ENCODE peak calls at places on chromosomes 2 and 18, in seven cellular contexts. N is heart right ventricle, O is mesendoderm, U is neuronal stem cell, Z is adipocyte, R is transverse colon, B is astrocyte. M is an unnamed sample.
A peak's percentile ranks its signal among the peaks of the same experiment; 100 is the strongest.

GRCh38 chr2:75047189-75047812 is 88.9 kb downstream of the POLE4 start:
- DNase-seq in O (no peak), Z (peak; percentile 49), R (no peak), N (no peak), B (peak; percentile 67), U (no peak), M (peak; percentile 16)

GRCh38 chr2:51335072-51336058 is 303.4 kb upstream of the NRXN1 start:
- DNase-seq in O (peak; percentile 29), R (no peak), Z (no peak), N (no peak), U (no peak), B (no peak), M (no peak)

GRCh38 chr18:79791141-79791972 is 6.4 kb upstream of the KCNG2 start:
- DNase-seq in Z (peak; percentile 91), N (no peak), O (no peak), U (no peak), B (peak; percentile 98), R (peak; percentile 24), M (peak; percentile 26)

GRCh38 chr2:59746291-59746690 is 807.2 kb downstream of the BCL11A start:
- DNase-seq in B (no peak), R (no peak), U (no peak), O (no peak), N (no peak), Z (no peak), M (no peak)

GRCh38 chr2:25912851-25913695 is 34.8 kb upstream of the ASXL2 start:
- DNase-seq in Z (peak; percentile 60), R (no peak), B (peak; percentile 33), O (peak; percentile 85), N (no peak), U (no peak), M (no peak)

GRCh38 chr18:78939105-78939504 is 40.5 kb upstream of the SALL3 start:
- DNase-seq in Z (no peak), R (no peak), N (no peak), O (no peak), B (peak; percentile 3), U (no peak), M (peak; percentile 9)

GRCh38 chr2:204452464-204453023 is 92.7 kb upstream of the PARD3B start:
- DNase-seq in O (peak; percentile 91), Z (peak; percentile 92), B (peak; percentile 99), U (peak; percentile 77), N (no peak), R (peak; percentile 44), M (peak; percentile 86)

GRCh38 chr2:207825958-207826330 is 56.2 kb upstream of the FZD5 start:
- DNase-seq in B (no peak), R (no peak), Z (no peak), N (no peak), U (no peak), O (no peak), M (no peak)

GRCh38 chr2:230717595-230717994 is 5.0 kb downstream of the CAB39 start:
- DNase-seq in Z (no peak), U (peak; percentile 12), N (no peak), O (peak; percentile 85), B (peak; percentile 29), R (no peak), M (no peak)

GRCh38 chr2:28419705-28420270 is 27.1 kb downstream of the FOSL2 start:
- DNase-seq in O (no peak), N (no peak), Z (peak; percentile 15), R (no peak), B (no peak), U (no peak), M (no peak)

GRCh38 chr2:150994041-150994440 is 267.6 kb downstream of the RBM43 start:
- DNase-seq in N (no peak), B (no peak), R (no peak), O (no peak), U (no peak), Z (peak; percentile 31), M (no peak)

DNA sequence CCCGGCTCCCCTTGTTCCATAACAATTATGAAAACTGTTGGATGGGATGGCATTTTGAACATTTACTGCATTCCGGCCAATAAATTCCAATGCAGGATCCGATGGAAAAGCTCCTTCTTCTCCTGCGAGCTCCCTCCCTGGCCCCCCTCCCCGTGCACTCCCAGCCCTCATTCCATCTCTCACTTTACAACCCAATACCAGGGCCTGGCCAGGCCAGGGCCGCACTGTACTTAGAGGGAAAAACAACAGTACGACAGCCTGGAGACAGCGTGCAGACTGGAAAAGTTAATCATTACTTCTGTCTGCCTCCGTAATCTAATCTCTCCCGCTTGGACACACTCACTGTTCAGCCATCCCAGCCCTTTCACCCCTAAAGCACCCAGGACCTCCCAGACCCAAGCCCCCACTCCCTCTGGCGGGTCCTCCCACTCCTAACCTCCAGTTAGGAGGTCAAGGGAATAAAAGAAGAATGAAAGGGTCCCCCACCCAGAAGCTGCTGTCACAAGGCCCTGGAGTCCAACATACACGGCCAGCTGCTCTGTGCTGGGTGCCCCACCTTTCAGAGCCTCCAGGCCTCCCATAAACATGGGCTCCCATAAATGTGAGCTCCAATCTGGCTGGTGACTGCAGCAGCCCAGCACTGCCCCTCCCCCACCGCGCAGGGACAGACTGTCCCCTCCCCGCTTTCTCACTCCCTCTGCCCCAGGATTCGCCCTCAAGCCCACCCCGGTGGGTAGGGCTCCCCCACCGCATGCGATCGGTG is 20.6 kb downstream of the SMAD7 start:
- DNase-seq in U (no peak), Z (peak; percentile 88), R (peak; percentile 88), N (no peak), B (peak; percentile 89), O (peak; percentile 49), M (no peak)
- H3K4me3 ChIP-seq in U (no peak overlapping the region), Z (peak overlapping the region; percentile 70), R (peak overlapping the region; percentile 28), N (no peak overlapping the region), B (no peak overlapping the region), O (no peak overlapping the region), M (no peak overlapping the region)

DNA sequence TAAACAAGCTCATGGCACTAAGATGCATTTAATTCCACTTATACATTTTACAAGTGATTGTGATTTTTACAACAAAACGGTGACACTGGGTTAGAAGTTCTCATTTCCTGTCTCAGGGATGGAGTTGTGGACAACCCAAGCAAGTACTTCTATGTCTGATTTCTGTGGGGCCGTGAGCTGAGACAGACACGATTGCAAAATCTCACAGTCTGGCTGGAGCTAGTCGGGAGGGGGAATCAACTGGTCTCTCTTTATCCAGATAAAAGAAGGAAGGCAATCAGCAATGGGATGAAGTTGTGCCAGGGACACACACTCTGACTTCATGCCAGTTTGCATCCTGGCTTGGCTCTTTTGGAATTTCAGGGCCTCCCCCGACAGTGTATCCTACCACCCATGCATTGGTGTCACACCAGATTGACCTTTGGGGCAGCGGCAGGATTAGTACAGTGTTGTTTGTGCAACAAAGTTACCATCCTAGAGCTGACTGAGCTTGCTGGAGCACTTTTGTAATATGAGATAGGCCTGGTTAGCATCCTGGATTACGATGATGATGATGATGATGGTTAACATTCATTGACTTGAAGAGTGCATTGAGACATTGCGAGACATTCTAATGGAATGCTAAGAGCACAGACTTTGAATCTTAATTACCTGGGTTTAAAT is 98.8 kb downstream of the CTAGE1 start:
- DNase-seq in B (peak; percentile 32), U (no peak), O (no peak), N (no peak), R (no peak), Z (no peak), M (no peak)
- H3K27me3 ChIP-seq in B (no peaks in the 10 kb centered on the region), U (peaks cover 6% of the 10 kb centered on the region), O (no peaks in the 10 kb centered on the region), N (no peaks in the 10 kb centered on the region), R (no peaks in the 10 kb centered on the region), Z (no peaks in the 10 kb centered on the region), M (no peaks in the 10 kb centered on the region)

DNA sequence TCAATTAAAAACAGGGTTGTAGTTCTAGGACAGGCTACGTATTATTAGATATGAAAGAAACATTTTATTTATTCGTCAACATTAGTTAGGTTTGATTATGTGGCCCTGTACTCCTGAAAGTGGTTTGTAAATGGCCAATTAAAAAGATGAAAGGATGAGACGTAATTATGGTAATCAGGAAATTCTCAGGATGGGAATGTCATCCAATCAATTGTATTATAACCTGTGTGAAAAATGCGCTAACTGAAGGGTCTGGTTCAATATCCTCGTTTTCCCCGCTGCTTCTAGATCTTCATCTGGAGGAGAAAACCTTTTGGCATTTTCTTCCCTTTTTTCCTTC is 5.6 kb upstream of the C18orf32 start:
- DNase-seq in B (no peak), Z (no peak), N (no peak), U (no peak), R (no peak), O (no peak), M (no peak)
- H3K4me3 ChIP-seq in B (peak overlapping the region; percentile 98), Z (no peak overlapping the region), N (no peak overlapping the region), U (no peak overlapping the region), R (no peak overlapping the region), O (no peak overlapping the region), M (no peak overlapping the region)

DNA sequence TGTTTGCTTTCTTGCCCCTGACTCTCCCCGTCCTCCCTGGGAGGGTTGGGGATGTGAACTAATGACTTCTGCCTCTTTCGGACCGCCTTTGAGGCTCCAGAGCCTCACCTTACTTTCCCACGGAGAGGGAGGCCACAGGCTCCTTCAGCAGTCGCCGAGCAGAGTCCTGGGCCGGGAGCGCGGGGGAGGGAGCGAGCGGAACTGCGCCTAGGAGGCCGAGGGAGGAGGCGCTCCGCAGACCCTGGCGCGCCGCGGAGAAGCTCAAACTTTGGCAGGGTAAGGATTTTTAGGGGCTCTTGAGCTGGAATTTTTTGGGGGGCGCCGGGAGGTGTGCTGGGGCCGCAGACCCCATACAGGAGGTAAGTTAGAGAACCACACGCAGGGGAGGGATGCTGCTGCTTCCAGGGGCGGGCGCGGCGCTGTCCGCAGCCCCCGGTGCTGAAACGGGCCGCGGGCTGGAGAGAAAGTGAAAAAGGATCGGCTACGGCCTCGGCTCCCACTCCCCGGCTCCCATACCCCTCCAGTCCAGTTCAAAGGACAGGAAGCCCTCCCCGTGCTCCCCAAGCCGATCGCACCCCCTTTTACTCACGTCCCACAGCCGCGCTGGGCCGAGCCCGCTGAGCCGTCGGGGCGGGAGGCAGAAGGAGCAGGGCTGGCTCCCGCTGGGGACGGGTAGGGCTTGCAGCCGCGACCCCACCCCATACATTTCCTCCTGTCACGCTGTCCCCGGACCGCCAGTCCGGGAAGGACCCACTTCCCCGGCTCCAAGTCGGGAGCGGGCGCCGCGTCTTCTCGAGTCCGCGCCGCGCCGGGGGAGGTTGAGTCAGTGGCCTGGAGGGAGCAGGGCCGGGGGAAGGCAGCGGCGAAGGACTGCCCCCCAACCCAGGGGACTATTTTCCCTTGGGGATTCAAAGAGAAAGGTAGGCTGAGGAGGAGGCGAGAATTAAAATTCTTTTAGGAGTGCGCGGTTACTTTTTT is at the start of gene CNGA3:
- DNase-seq in R (peak; percentile 15), U (peak; percentile 65), Z (peak; percentile 64), B (peak; percentile 10), O (peak; percentile 70), N (no peak), M (peak; percentile 23)
- H3K27me3 ChIP-seq in R (peaks cover 74% of the 10 kb centered on the region), U (peaks cover 88% of the 10 kb centered on the region), Z (peaks cover 17% of the 10 kb centered on the region), B (peaks cover 47% of the 10 kb centered on the region), O (peaks cover 22% of the 10 kb centered on the region), N (peaks cover 61% of the 10 kb centered on the region), M (peaks cover 27% of the 10 kb centered on the region)

DNA sequence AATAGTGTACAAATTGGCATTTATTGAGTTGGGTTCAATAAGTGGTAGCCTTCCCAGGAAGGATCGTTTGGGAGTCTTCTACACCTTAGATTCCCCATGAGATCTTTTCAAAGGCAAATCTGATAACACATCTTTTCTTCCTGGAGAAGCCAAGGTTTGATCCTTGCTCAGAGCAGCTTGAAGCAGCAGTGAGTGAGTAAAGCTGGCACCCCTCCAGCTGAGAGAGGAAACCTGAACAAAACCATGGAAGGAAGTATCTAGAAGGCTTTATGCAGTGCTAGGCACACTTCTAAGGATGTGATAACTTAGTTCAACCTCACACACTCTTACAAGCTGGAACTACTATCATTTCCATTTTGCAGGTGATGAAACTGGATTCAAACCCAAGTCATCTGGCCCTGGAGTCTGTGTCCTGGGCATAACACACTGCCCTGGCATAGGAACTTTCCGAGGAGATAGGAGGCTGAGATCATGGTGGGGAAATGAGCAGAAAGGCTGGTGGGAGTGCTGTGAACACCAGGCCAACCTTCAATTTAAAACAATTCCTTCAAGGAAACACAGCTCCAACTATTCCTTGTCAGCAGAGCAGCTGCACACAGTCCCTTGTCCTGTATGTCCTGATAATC is 71.3 kb downstream of the CTAGE1 start:
- DNase-seq in Z (peak; percentile 68), B (peak; percentile 73), O (no peak), R (peak; percentile 81), U (no peak), N (no peak), M (peak; percentile 74)
- H3K4me3 ChIP-seq in Z (no peak overlapping the region), B (peak overlapping the region; percentile 24), O (no peak overlapping the region), R (no peak overlapping the region), U (no peak overlapping the region), N (peak overlapping the region; percentile 64), M (no peak overlapping the region)

GRCh38 chr2:195532628-195533271 is 124.3 kb upstream of the SLC39A10 start:
- DNase-seq in N (no peak), O (peak; percentile 40), B (peak; percentile 62), U (no peak), Z (peak; percentile 52), R (no peak), M (no peak)
- H3K27me3 ChIP-seq in N (no peaks in the 10 kb centered on the region), O (no peaks in the 10 kb centered on the region), B (no peaks in the 10 kb centered on the region), U (no peaks in the 10 kb centered on the region), Z (no peaks in the 10 kb centered on the region), R (no peaks in the 10 kb centered on the region), M (no peaks in the 10 kb centered on the region)

M was measured in MG63.